ENCODE peak calls at places on chromosomes 16 and 17, in nine cellular contexts. One of them, this sample, is unnamed.

GRCh38 chr17:57916925-57917858 is 38.0 kb downstream of the CUEDC1 start:
- DNase-seq in esophagus muscularis mucosa: no peak
- DNase-seq in naive thymus-derived CD4-positive, alpha-beta T cell: no peak
- DNase-seq in fibroblast of pulmonary artery: no peak
- DNase-seq in HAP-1: no peak
- DNase-seq in astrocyte of the spinal cord: no peak
- DNase-seq in fibroblast of mammary gland: no peak
- DNase-seq in aorta: no peak
- DNase-seq in SK-N-SH: no peak
- DNase-seq in this sample: no peak

GRCh38 chr16:83953796-83954576 is 946 bp downstream of the OSGIN1 start:
- DNase-seq in esophagus muscularis mucosa: no peak
- DNase-seq in naive thymus-derived CD4-positive, alpha-beta T cell: no peak
- DNase-seq in fibroblast of pulmonary artery: peak
- DNase-seq in HAP-1: peak
- DNase-seq in astrocyte of the spinal cord: peak
- DNase-seq in fibroblast of mammary gland: peak
- DNase-seq in aorta: no peak
- DNase-seq in SK-N-SH: no peak
- DNase-seq in this sample: no peak

GRCh38 chr16:3022208-3022696 is 1.5 kb downstream of the HCFC1R1 start:
- DNase-seq in esophagus muscularis mucosa: peak
- DNase-seq in naive thymus-derived CD4-positive, alpha-beta T cell: peak
- DNase-seq in fibroblast of pulmonary artery: peak
- DNase-seq in HAP-1: peak
- DNase-seq in astrocyte of the spinal cord: peak
- DNase-seq in fibroblast of mammary gland: peak
- DNase-seq in aorta: peak
- DNase-seq in SK-N-SH: no peak
- DNase-seq in this sample: peak

GRCh38 chr17:63919311-63919723 is 678 bp upstream of the GH1 start:
- DNase-seq in esophagus muscularis mucosa: no peak
- DNase-seq in naive thymus-derived CD4-positive, alpha-beta T cell: peak
- DNase-seq in fibroblast of pulmonary artery: peak
- DNase-seq in HAP-1: peak
- DNase-seq in astrocyte of the spinal cord: peak
- DNase-seq in fibroblast of mammary gland: peak
- DNase-seq in aorta: peak
- DNase-seq in SK-N-SH: peak
- DNase-seq in this sample: no peak

GRCh38 chr17:80712089-80712488 is 167.5 kb downstream of the RPTOR start:
- DNase-seq in esophagus muscularis mucosa: no peak
- DNase-seq in naive thymus-derived CD4-positive, alpha-beta T cell: no peak
- DNase-seq in fibroblast of pulmonary artery: no peak
- DNase-seq in HAP-1: no peak
- DNase-seq in astrocyte of the spinal cord: no peak
- DNase-seq in fibroblast of mammary gland: no peak
- DNase-seq in aorta: no peak
- DNase-seq in SK-N-SH: no peak
- DNase-seq in this sample: no peak

GRCh38 chr17:80254396-80255241 is 6.0 kb upstream of the RNF213 start:
- DNase-seq in esophagus muscularis mucosa: no peak
- DNase-seq in naive thymus-derived CD4-positive, alpha-beta T cell: no peak
- DNase-seq in fibroblast of pulmonary artery: peak
- DNase-seq in HAP-1: no peak
- DNase-seq in astrocyte of the spinal cord: peak
- DNase-seq in fibroblast of mammary gland: peak
- DNase-seq in aorta: peak
- DNase-seq in SK-N-SH: peak
- DNase-seq in this sample: peak

GRCh38 chr17:933168-934083 is 46.1 kb downstream of the NXN start:
- DNase-seq in esophagus muscularis mucosa: no peak
- DNase-seq in naive thymus-derived CD4-positive, alpha-beta T cell: no peak
- DNase-seq in fibroblast of pulmonary artery: peak
- DNase-seq in HAP-1: no peak
- DNase-seq in astrocyte of the spinal cord: peak
- DNase-seq in fibroblast of mammary gland: peak
- DNase-seq in aorta: no peak
- DNase-seq in SK-N-SH: no peak
- DNase-seq in this sample: peak

GRCh38 chr17:42651392-42651791 is 7.7 kb upstream of the TUBG2 start:
- DNase-seq in esophagus muscularis mucosa: no peak
- DNase-seq in naive thymus-derived CD4-positive, alpha-beta T cell: no peak
- DNase-seq in fibroblast of pulmonary artery: no peak
- DNase-seq in HAP-1: no peak
- DNase-seq in astrocyte of the spinal cord: no peak
- DNase-seq in fibroblast of mammary gland: no peak
- DNase-seq in aorta: no peak
- DNase-seq in SK-N-SH: no peak
- DNase-seq in this sample: no peak

GRCh38 chr16:88650749-88651275 is at the start of gene CYBA:
- DNase-seq in esophagus muscularis mucosa: peak
- DNase-seq in naive thymus-derived CD4-positive, alpha-beta T cell: peak
- DNase-seq in fibroblast of pulmonary artery: peak
- DNase-seq in HAP-1: peak
- DNase-seq in astrocyte of the spinal cord: peak
- DNase-seq in fibroblast of mammary gland: peak
- DNase-seq in aorta: peak
- DNase-seq in SK-N-SH: peak
- DNase-seq in this sample: no peak

GRCh38 chr16:85460983-85461813 is 151.9 kb upstream of the GSE1 start:
- DNase-seq in esophagus muscularis mucosa: no peak
- DNase-seq in naive thymus-derived CD4-positive, alpha-beta T cell: no peak
- DNase-seq in fibroblast of pulmonary artery: peak
- DNase-seq in HAP-1: peak
- DNase-seq in astrocyte of the spinal cord: no peak
- DNase-seq in fibroblast of mammary gland: peak
- DNase-seq in aorta: no peak
- DNase-seq in SK-N-SH: peak
- DNase-seq in this sample: peak

GRCh38 chr16:85463672-85464071 is 149.4 kb upstream of the GSE1 start:
- DNase-seq in esophagus muscularis mucosa: no peak
- DNase-seq in naive thymus-derived CD4-positive, alpha-beta T cell: no peak
- DNase-seq in fibroblast of pulmonary artery: no peak
- DNase-seq in HAP-1: no peak
- DNase-seq in astrocyte of the spinal cord: no peak
- DNase-seq in fibroblast of mammary gland: no peak
- DNase-seq in aorta: no peak
- DNase-seq in SK-N-SH: no peak
- DNase-seq in this sample: no peak

GRCh38 chr16:85463228-85463611 is 149.9 kb upstream of the GSE1 start:
- DNase-seq in esophagus muscularis mucosa: no peak
- DNase-seq in naive thymus-derived CD4-positive, alpha-beta T cell: no peak
- DNase-seq in fibroblast of pulmonary artery: no peak
- DNase-seq in HAP-1: no peak
- DNase-seq in astrocyte of the spinal cord: no peak
- DNase-seq in fibroblast of mammary gland: no peak
- DNase-seq in aorta: no peak
- DNase-seq in SK-N-SH: no peak
- DNase-seq in this sample: no peak

GRCh38 chr16:85461814-85462404 is 151.2 kb upstream of the GSE1 start:
- DNase-seq in esophagus muscularis mucosa: no peak
- DNase-seq in naive thymus-derived CD4-positive, alpha-beta T cell: no peak
- DNase-seq in fibroblast of pulmonary artery: peak
- DNase-seq in HAP-1: peak
- DNase-seq in astrocyte of the spinal cord: peak
- DNase-seq in fibroblast of mammary gland: peak
- DNase-seq in aorta: no peak
- DNase-seq in SK-N-SH: peak
- DNase-seq in this sample: no peak

DNA sequence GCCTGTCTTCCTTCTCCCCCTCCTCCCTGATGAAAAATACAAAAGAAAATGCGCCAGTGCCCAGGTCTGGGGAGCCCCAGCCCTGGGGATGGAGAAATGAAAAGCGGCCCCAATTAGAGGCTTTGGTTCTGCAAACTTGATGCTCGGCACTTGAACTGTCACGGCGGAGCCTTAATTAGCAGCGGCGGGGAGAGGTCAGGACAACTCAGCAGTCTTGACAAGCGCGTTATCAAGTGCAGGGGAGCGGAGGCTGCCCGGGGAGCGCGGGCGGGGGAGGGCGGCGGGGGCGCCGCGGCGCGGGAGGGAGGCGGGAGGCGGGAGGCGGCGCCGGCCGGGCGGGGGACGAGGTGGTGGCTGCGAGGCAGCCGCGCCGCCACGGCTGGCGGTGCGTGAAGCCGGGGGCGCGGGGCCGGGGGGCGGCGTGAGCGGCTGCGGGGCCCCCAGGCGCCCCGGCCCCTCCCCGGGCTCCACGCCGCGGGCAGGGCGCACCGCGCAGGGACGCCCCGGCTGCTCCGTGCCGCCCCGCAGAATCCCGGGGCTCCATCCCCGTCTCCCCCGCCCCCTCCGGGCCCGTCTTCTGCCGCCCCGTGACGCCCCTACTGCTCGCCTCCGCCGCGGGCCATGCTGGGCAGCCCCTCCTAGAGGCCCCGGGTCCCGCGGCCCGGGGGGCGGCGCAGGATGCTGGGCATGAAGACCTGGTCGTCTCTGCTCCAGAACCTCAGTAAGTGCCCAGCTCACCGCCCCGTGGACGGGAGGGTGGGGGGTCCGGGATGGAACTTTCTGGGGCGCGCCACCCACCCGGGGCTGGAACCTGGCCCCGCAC is 150.5 kb upstream of the GSE1 start:
- DNase-seq in esophagus muscularis mucosa: no peak
- DNase-seq in naive thymus-derived CD4-positive, alpha-beta T cell: no peak
- DNase-seq in fibroblast of pulmonary artery: no peak
- DNase-seq in HAP-1: peak
- DNase-seq in astrocyte of the spinal cord: no peak
- DNase-seq in fibroblast of mammary gland: no peak
- DNase-seq in aorta: no peak
- DNase-seq in SK-N-SH: peak
- DNase-seq in this sample: no peak
- H3K4me3 ChIP-seq in esophagus muscularis mucosa: peak
- H3K4me3 ChIP-seq in naive thymus-derived CD4-positive, alpha-beta T cell: peak
- H3K4me3 ChIP-seq in fibroblast of pulmonary artery: peak
- H3K4me3 ChIP-seq in HAP-1: peak
- H3K4me3 ChIP-seq in astrocyte of the spinal cord: no peak
- H3K4me3 ChIP-seq in fibroblast of mammary gland: no peak
- H3K4me3 ChIP-seq in aorta: peak
- H3K4me3 ChIP-seq in SK-N-SH: peak
- H3K4me3 ChIP-seq in this sample: peak

DNA sequence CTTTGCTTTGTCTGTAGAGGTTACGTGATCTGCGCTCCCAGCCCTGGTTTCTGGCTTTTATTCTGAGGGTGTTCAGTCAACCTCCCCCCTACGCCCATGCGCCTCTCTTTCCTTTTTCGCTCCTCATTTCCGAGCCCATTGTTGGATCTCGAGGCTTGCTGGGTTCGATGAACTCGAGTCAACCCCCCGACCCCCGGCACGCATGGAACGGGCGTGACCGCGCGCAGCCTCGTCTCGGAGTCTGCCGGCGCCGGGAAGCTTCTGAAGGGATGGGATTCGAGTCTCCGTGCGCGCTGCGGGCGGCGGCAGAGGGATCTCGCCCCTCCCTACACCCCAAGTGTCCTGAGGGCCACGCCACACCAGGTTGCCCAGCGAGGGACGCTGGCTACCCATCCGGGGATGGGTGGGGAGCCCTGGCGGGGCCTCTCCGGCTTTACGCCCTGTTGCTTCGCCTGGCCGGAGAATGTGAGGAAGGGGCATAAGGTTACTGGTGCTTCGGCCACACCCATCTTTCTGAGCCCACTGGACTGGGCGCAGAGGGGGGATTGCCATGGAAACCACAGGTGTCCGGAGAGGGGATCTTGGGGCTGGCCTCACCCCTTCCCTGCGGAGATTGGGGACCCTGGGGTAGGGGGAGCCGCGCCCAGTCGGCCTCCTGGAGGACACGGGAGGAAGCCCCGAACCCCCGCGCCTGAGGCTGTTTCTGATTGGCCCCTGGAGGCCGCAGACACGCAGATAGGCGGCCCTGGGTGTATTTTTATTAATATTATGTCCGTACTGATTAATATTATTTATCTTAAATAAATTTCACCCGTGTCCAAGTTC is 1.8 kb downstream of the MAPT start:
- DNase-seq in esophagus muscularis mucosa: no peak
- DNase-seq in naive thymus-derived CD4-positive, alpha-beta T cell: no peak
- DNase-seq in fibroblast of pulmonary artery: no peak
- DNase-seq in HAP-1: no peak
- DNase-seq in astrocyte of the spinal cord: peak
- DNase-seq in fibroblast of mammary gland: no peak
- DNase-seq in aorta: no peak
- DNase-seq in SK-N-SH: peak
- DNase-seq in this sample: no peak
- H3K4me3 ChIP-seq in esophagus muscularis mucosa: peak
- H3K4me3 ChIP-seq in naive thymus-derived CD4-positive, alpha-beta T cell: peak
- H3K4me3 ChIP-seq in fibroblast of pulmonary artery: no peak
- H3K4me3 ChIP-seq in HAP-1: peak
- H3K4me3 ChIP-seq in astrocyte of the spinal cord: no peak
- H3K4me3 ChIP-seq in fibroblast of mammary gland: no peak
- H3K4me3 ChIP-seq in aorta: no peak
- H3K4me3 ChIP-seq in SK-N-SH: peak
- H3K4me3 ChIP-seq in this sample: no peak

DNA sequence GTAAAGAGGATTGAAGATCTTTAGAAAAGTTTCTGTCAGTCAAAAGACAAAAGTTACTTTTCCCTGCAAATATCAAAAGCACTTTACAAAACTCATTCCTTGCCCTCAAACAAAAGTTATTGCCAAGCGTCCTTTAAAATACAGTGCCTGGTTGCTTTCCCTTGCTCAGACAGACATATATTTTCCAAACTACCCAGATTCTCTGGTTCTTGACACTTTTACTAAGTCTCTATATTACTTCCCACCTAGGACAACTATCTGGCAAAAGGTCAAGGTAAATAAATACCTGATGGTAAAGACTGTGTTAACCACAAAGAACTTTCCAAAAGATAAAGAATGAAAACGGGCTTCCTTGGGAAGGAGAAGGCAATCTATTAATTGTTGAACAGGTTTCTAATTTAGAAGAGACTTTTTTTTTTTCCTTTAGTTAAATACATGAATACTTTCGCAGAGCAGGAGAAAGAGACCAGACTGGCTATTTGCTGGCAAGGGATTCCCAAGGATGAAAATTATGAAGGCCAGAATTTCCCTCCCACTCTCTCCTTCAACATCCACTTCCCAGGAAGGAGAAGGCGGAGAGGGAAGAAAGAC is 1.8 kb downstream of the HS3ST3A1 start:
- DNase-seq in esophagus muscularis mucosa: no peak
- DNase-seq in naive thymus-derived CD4-positive, alpha-beta T cell: no peak
- DNase-seq in fibroblast of pulmonary artery: no peak
- DNase-seq in HAP-1: no peak
- DNase-seq in astrocyte of the spinal cord: peak
- DNase-seq in fibroblast of mammary gland: no peak
- DNase-seq in aorta: no peak
- DNase-seq in SK-N-SH: no peak
- DNase-seq in this sample: no peak
- H3K4me3 ChIP-seq in esophagus muscularis mucosa: peak
- H3K4me3 ChIP-seq in naive thymus-derived CD4-positive, alpha-beta T cell: no peak
- H3K4me3 ChIP-seq in fibroblast of pulmonary artery: peak
- H3K4me3 ChIP-seq in HAP-1: no peak
- H3K4me3 ChIP-seq in astrocyte of the spinal cord: peak
- H3K4me3 ChIP-seq in fibroblast of mammary gland: peak
- H3K4me3 ChIP-seq in aorta: no peak
- H3K4me3 ChIP-seq in SK-N-SH: peak
- H3K4me3 ChIP-seq in this sample: peak

DNA sequence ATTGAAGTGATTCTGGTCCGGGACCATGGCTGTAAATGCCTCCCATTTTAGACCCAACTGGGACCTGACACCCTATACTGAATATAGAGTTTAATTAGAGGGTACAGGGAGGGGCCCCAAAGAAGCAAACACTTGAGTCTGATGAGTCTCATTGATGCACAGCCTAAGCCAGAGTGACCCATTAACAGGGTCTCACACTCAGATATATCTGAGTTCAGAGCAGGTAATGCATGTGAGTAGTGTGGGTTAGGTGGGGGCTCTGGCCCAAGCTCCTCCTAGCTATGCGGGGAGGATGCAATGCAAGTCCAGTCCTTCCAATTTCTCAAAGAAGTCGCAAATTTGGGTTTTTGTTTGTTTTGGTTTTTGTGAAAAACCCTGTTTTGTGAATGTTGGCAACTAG is 17.1 kb upstream of the MARCHF10 start:
- DNase-seq in esophagus muscularis mucosa: peak
- DNase-seq in naive thymus-derived CD4-positive, alpha-beta T cell: no peak
- DNase-seq in fibroblast of pulmonary artery: no peak
- DNase-seq in HAP-1: no peak
- DNase-seq in astrocyte of the spinal cord: no peak
- DNase-seq in fibroblast of mammary gland: no peak
- DNase-seq in aorta: no peak
- DNase-seq in SK-N-SH: no peak
- DNase-seq in this sample: no peak
- H3K4me3 ChIP-seq in esophagus muscularis mucosa: no peak
- H3K4me3 ChIP-seq in naive thymus-derived CD4-positive, alpha-beta T cell: no peak
- H3K4me3 ChIP-seq in fibroblast of pulmonary artery: no peak
- H3K4me3 ChIP-seq in HAP-1: no peak
- H3K4me3 ChIP-seq in astrocyte of the spinal cord: no peak
- H3K4me3 ChIP-seq in fibroblast of mammary gland: no peak
- H3K4me3 ChIP-seq in aorta: no peak
- H3K4me3 ChIP-seq in SK-N-SH: no peak
- H3K4me3 ChIP-seq in this sample: no peak

This sample was measured in skeletal muscle cell.